ENCODE peak calls at places on chromosome 10, in six cellular contexts. T is amniotic stem cell; C is effector CD4-positive, alpha-beta T cell; N is T-helper 2 cell treated with Interferon-gamma antibody and Interleukin-4, amounts not matched to agents 5 μg/mL and 100 μg/mL, for 36 hours; X is putamen; P is NCI-H1092 treated with DMSO at 0.1 percent for 48 hours. D is an unnamed sample.
A peak's percentile ranks its signal among the peaks of the same experiment; 100 is the strongest.

GRCh38 chr10:96596422-96597407 is 9.9 kb upstream of the TM9SF3 start:
- DNase-seq in N (no peak), T (no peak), X (no peak), P (no peak), C (no peak), D (no peak)

GRCh38 chr10:77795426-77796055 is 131.0 kb downstream of the DLG5 start:
- DNase-seq in X (no peak), N (no peak), P (no peak), T (no peak), C (no peak), D (no peak)

GRCh38 chr10:8656261-8656660 is 601.8 kb downstream of the GATA3 start:
- DNase-seq in T (no peak), P (no peak), N (no peak), C (no peak), X (no peak), D (no peak)

GRCh38 chr10:120262857-120263547 is 194.0 kb upstream of the PLPP4 start:
- DNase-seq in C (no peak), T (no peak), X (no peak), P (no peak), N (no peak), D (no peak)

GRCh38 chr10:119608316-119609155 is 11.8 kb upstream of the TIAL1 start:
- DNase-seq in T (no peak), P (peak; percentile 55), N (no peak), C (peak; percentile 12), X (peak; percentile 26), D (peak; percentile 26)

GRCh38 chr10:23696476-23696875 is 257.6 kb downstream of the OTUD1 start:
- DNase-seq in P (no peak), N (no peak), T (no peak), X (no peak), C (no peak), D (no peak)

GRCh38 chr10:30437039-30437781 is 3.2 kb downstream of the MAP3K8 start:
- DNase-seq in N (peak; percentile 78), C (no peak), P (no peak), X (no peak), T (no peak), D (no peak)

GRCh38 chr10:124748953-124749645 is 4.9 kb upstream of the FAM53B start:
- DNase-seq in X (no peak), T (no peak), P (no peak), N (no peak), C (no peak), D (no peak)

GRCh38 chr10:33157108-33157507 is 177.4 kb downstream of the NRP1 start:
- DNase-seq in X (no peak), P (no peak), T (no peak), C (no peak), N (no peak), D (no peak)

GRCh38 chr10:66180651-66181318 is 745.1 kb upstream of the LRRTM3 start:
- DNase-seq in X (peak; percentile 57), N (no peak), T (peak; percentile 24), C (peak; percentile 3), P (peak; percentile 19), D (peak; percentile 77)

GRCh38 chr10:30639946-30640786 is 10.6 kb upstream of the LYZL2 start:
- DNase-seq in C (peak; percentile 13), X (peak; percentile 21), N (peak; percentile 19), P (peak; percentile 14), T (peak; percentile 38), D (peak; percentile 40)

GRCh38 chr10:130230036-130230435 is 93.8 kb downstream of the GLRX3 start:
- DNase-seq in X (no peak), P (no peak), C (no peak), N (no peak), T (no peak), D (no peak)

GRCh38 chr10:70477661-70478162 is 855 bp upstream of the PALD1 start:
- DNase-seq in X (no peak), P (no peak), N (peak; percentile 74), C (peak; percentile 71), T (no peak), D (no peak)

GRCh38 chr10:110919349-110919931 is at the start of gene SHOC2:
- DNase-seq in X (no peak), N (peak; percentile 99), T (peak; percentile 67), P (no peak), C (peak; percentile 98), D (no peak)

GRCh38 chr10:103448751-103449150 is 3.4 kb downstream of the CALHM2 start:
- DNase-seq in C (no peak), X (no peak), T (peak; percentile 62), P (no peak), N (no peak), D (no peak)

GRCh38 chr10:76285012-76285411 is 853.6 kb downstream of the LRMDA start:
- DNase-seq in C (no peak), P (no peak), X (no peak), N (no peak), T (peak; percentile 65), D (no peak)

GRCh38 chr10:6917125-6917524 is 337.0 kb upstream of the PRKCQ start:
- DNase-seq in N (no peak), P (no peak), T (no peak), X (no peak), C (no peak), D (peak; percentile 42)

GRCh38 chr10:35639651-35640311 is 2.3 kb downstream of the FZD8 start:
- DNase-seq in C (no peak), P (no peak), N (no peak), X (no peak), T (no peak), D (no peak)

GRCh38 chr10:76456190-76456589 is 1024.8 kb downstream of the LRMDA start:
- DNase-seq in X (no peak), C (no peak), N (no peak), P (no peak), T (no peak), D (no peak)

GRCh38 chr10:116385311-116385710 is 42.3 kb upstream of the PNLIPRP3 start:
- DNase-seq in X (no peak), C (no peak), N (no peak), P (no peak), T (no peak), D (no peak)

GRCh38 chr10:12703813-12704212 is 297.7 kb downstream of the CCDC3 start:
- DNase-seq in T (peak; percentile 32), X (no peak), N (no peak), C (no peak), P (no peak), D (no peak)

GRCh38 chr10:59993931-59994330 is 87.6 kb upstream of the CCDC6 start:
- DNase-seq in C (no peak), X (no peak), T (no peak), N (no peak), P (no peak), D (no peak)

GRCh38 chr10:130928306-130928705 is 383.2 kb downstream of the TCERG1L start:
- DNase-seq in T (no peak), X (no peak), N (no peak), P (no peak), C (no peak), D (no peak)

GRCh38 chr10:76168437-76168836 is 737.0 kb downstream of the LRMDA start:
- DNase-seq in T (no peak), C (no peak), N (no peak), X (no peak), P (no peak), D (no peak)

GRCh38 chr10:53298443-53298842 is 525.9 kb upstream of the MBL2 start:
- DNase-seq in N (no peak), X (no peak), P (no peak), T (no peak), C (no peak), D (no peak)

GRCh38 chr10:94116848-94117247 is 123.1 kb downstream of the PLCE1 start:
- DNase-seq in C (no peak), T (no peak), N (no peak), P (no peak), X (no peak), D (no peak)

GRCh38 chr10:10498781-10499180 is 518.9 kb upstream of the CELF2 start:
- DNase-seq in X (no peak), T (no peak), P (no peak), N (no peak), C (no peak), D (no peak)

GRCh38 chr10:47134166-47134565 is 165.8 kb upstream of the GDF10 start:
- DNase-seq in X (no peak), T (no peak), N (no peak), C (no peak), P (no peak), D (no peak)

GRCh38 chr10:598415-599170 is 90.9 kb downstream of the DIP2C start:
- DNase-seq in N (no peak), P (no peak), C (no peak), T (peak; percentile 92), X (no peak), D (no peak)

GRCh38 chr10:113053881-113054280 is 103.8 kb downstream of the TCF7L2 start:
- DNase-seq in X (no peak), C (no peak), N (no peak), P (no peak), T (no peak), D (no peak)

GRCh38 chr10:29522038-29522855 is 112.5 kb downstream of the SVIL start:
- DNase-seq in X (no peak), C (no peak), T (no peak), P (no peak), N (no peak), D (no peak)

GRCh38 chr10:77906863-77907861 is 19.4 kb downstream of the DLG5 start:
- DNase-seq in P (no peak), N (no peak), T (no peak), C (no peak), X (no peak), D (no peak)

GRCh38 chr10:3570330-3570729 is 214.7 kb downstream of the KLF6 start:
- DNase-seq in T (no peak), C (no peak), N (no peak), P (peak; percentile 6), X (no peak), D (no peak)

GRCh38 chr10:79185067-79185774 is 116.5 kb downstream of the ZMIZ1 start:
- DNase-seq in N (no peak), C (no peak), T (no peak), P (no peak), X (no peak), D (peak; percentile 38)

GRCh38 chr10:98376485-98376884 is 38.5 kb downstream of the PYROXD2 start:
- DNase-seq in T (no peak), N (no peak), X (no peak), C (no peak), P (no peak), D (no peak)

GRCh38 chr10:11557513-11557912 is 53.9 kb downstream of the USP6NL start:
- DNase-seq in N (no peak), C (no peak), X (no peak), T (no peak), P (no peak), D (no peak)

GRCh38 chr10:127047878-127048238 is 142.6 kb downstream of the DOCK1 start:
- DNase-seq in T (no peak), N (no peak), P (no peak), C (no peak), X (no peak), D (no peak)